ENCODE peak calls at places on chromosomes 7 and 10, in eight cellular contexts. I, D, S, E, A, O, W and L are unnamed samples.
A peak's percentile ranks its signal among the peaks of the same experiment; 100 is the strongest.

GRCh38 chr7:34750636-34751035 is 92.6 kb downstream of the NPSR1 start:
- DNase-seq in I (no peak), D (no peak), S (no peak), E (no peak), A (no peak), O (no peak), W (no peak), L (no peak)

GRCh38 chr7:21345361-21345760 is 82.5 kb upstream of the SP4 start:
- DNase-seq in I (no peak), D (no peak), S (no peak), E (no peak), A (no peak), O (no peak), W (no peak), L (no peak)

GRCh38 chr7:30842542-30843451 is 68.9 kb upstream of the AQP1 start:
- DNase-seq in I (no peak), D (no peak), S (peak; percentile 75), E (peak; percentile 33), A (no peak), O (no peak), W (no peak), L (no peak)

GRCh38 chr10:63267414-63268138 is 134.4 kb downstream of the NRBF2 start:
- DNase-seq in I (peak; percentile 98), D (no peak), S (peak; percentile 52), E (peak; percentile 35), A (no peak), O (peak; percentile 72), W (no peak), L (no peak)

GRCh38 chr10:110487411-110488123 is 10.1 kb upstream of the DUSP5 start:
- DNase-seq in I (peak; percentile 66), D (no peak), S (peak; percentile 51), E (no peak), A (no peak), O (peak; percentile 91), W (no peak), L (no peak)

GRCh38 chr7:82419200-82419599 is 24.4 kb downstream of the CACNA2D1 start:
- DNase-seq in I (no peak), D (no peak), S (peak; percentile 98), E (no peak), A (no peak), O (no peak), W (no peak), L (no peak)

GRCh38 chr10:58995058-58995596 is 181.3 kb upstream of the PHYHIPL start:
- DNase-seq in I (no peak), D (no peak), S (peak; percentile 53), E (no peak), A (no peak), O (no peak), W (no peak), L (no peak)

GRCh38 chr10:69650589-69651261 is 20.7 kb downstream of the FAM241B start:
- DNase-seq in I (no peak), D (no peak), S (no peak), E (no peak), A (no peak), O (no peak), W (no peak), L (no peak)

GRCh38 chr10:59586407-59586891 is 123.2 kb downstream of the SLC16A9 start:
- DNase-seq in I (peak; percentile 12), D (no peak), S (no peak), E (no peak), A (no peak), O (no peak), W (no peak), L (no peak)

GRCh38 chr10:91220194-91220953 is at the start of gene PCGF5:
- DNase-seq in I (peak; percentile 80), D (peak; percentile 94), S (peak; percentile 90), E (peak; percentile 51), A (peak; percentile 90), O (peak; percentile 88), W (peak; percentile 82), L (no peak)

GRCh38 chr7:140146574-140146973 is 30.2 kb downstream of the KDM7A start:
- DNase-seq in I (no peak), D (no peak), S (no peak), E (no peak), A (no peak), O (no peak), W (no peak), L (no peak)

GRCh38 chr7:27962250-27962649 is 218.3 kb downstream of the JAZF1 start:
- DNase-seq in I (no peak), D (no peak), S (no peak), E (no peak), A (no peak), O (no peak), W (no peak), L (no peak)

GRCh38 chr10:21519327-21519933 is 6.1 kb downstream of the SKIDA1 start:
- DNase-seq in I (no peak), D (no peak), S (peak; percentile 49), E (no peak), A (no peak), O (no peak), W (no peak), L (no peak)

GRCh38 chr7:40306596-40306995 is 171.8 kb downstream of the SUGCT start:
- DNase-seq in I (peak; percentile 33), D (no peak), S (no peak), E (no peak), A (no peak), O (no peak), W (no peak), L (no peak)

GRCh38 chr7:34454381-34454780 is 203.6 kb upstream of the NPSR1 start:
- DNase-seq in I (no peak), D (no peak), S (peak; percentile 81), E (no peak), A (no peak), O (no peak), W (no peak), L (no peak)

GRCh38 chr7:142487124-142487523 is 229.3 kb upstream of the PRSS58 start:
- DNase-seq in I (no peak), D (no peak), S (no peak), E (no peak), A (no peak), O (no peak), W (no peak), L (no peak)

GRCh38 chr7:5382281-5383041 is 41.2 kb downstream of the TNRC18 start:
- DNase-seq in I (no peak), D (no peak), S (peak; percentile 26), E (no peak), A (no peak), O (no peak), W (no peak), L (peak; percentile 25)

GRCh38 chr7:31028006-31028405 is 24.1 kb upstream of the ADCYAP1R1 start:
- DNase-seq in I (no peak), D (no peak), S (peak; percentile 14), E (no peak), A (no peak), O (no peak), W (no peak), L (no peak)

GRCh38 chr7:5629941-5630340 is 151.5 kb downstream of the RNF216 start:
- DNase-seq in I (peak; percentile 85), D (peak; percentile 17), S (no peak), E (no peak), A (no peak), O (no peak), W (no peak), L (no peak)

GRCh38 chr10:125152646-125153368 is 7.6 kb downstream of the CTBP2 start:
- DNase-seq in I (no peak), D (no peak), S (peak; percentile 50), E (no peak), A (no peak), O (no peak), W (peak; percentile 68), L (no peak)

GRCh38 chr7:29442146-29442545 is 121.5 kb upstream of the PRR15 start:
- DNase-seq in I (peak; percentile 76), D (no peak), S (peak; percentile 83), E (peak; percentile 92), A (no peak), O (no peak), W (no peak), L (no peak)

GRCh38 chr7:24133691-24134090 is 150.3 kb upstream of the NPY start:
- DNase-seq in I (no peak), D (no peak), S (no peak), E (no peak), A (no peak), O (no peak), W (no peak), L (no peak)

GRCh38 chr7:115477193-115477651 is 553.3 kb downstream of the TFEC start:
- DNase-seq in I (no peak), D (no peak), S (peak; percentile 96), E (no peak), A (peak; percentile 61), O (no peak), W (no peak), L (no peak)